ENCODE peak calls at places on chromosomes 11 and 22, in ten cellular contexts. U is astrocyte of the cerebellum; Y is transverse colon; E is lower leg skin; V is ascending aorta; A is astrocyte of the spinal cord; D is ovary; T is effector memory CD4-positive, alpha-beta T cell; O is fibroblast of pulmonary artery; B is CD4-positive, alpha-beta memory T cell. Z is an unnamed sample.

GRCh38 chr11:9092846-9093778 is 1.7 kb upstream of the SCUBE2 start:
- DNase-seq in U (no peak), Y (no peak), E (no peak), V (no peak), A (peak; percentile 6), D (no peak), T (no peak), O (peak; percentile 17), B (no peak), Z (peak; percentile 20)

GRCh38 chr11:61880454-61880853 is 10.9 kb downstream of the FADS3 start:
- DNase-seq in U (no peak), Y (no peak), E (no peak), V (no peak), A (no peak), D (no peak), T (no peak), O (no peak), B (no peak), Z (no peak)

GRCh38 chr22:28819253-28820096 is 19.1 kb upstream of the XBP1 start:
- DNase-seq in U (no peak), Y (peak; percentile 69), E (no peak), V (no peak), A (no peak), D (no peak), T (no peak), O (no peak), B (no peak), Z (no peak)

GRCh38 chr11:66365166-66365565 is 6.4 kb downstream of the SLC29A2 start:
- DNase-seq in U (no peak), Y (no peak), E (no peak), V (no peak), A (no peak), D (no peak), T (no peak), O (no peak), B (no peak), Z (no peak)

GRCh38 chr11:44366741-44367140 is 56.8 kb upstream of the ALX4 start:
- DNase-seq in U (no peak), Y (no peak), E (no peak), V (no peak), A (no peak), D (no peak), T (no peak), O (no peak), B (no peak), Z (no peak)

GRCh38 chr11:62923634-62924411 is 2.7 kb upstream of the CHRM1 start:
- DNase-seq in U (no peak), Y (no peak), E (no peak), V (no peak), A (no peak), D (no peak), T (no peak), O (no peak), B (peak; percentile 51), Z (no peak)

GRCh38 chr11:78654071-78654470 is 79.4 kb upstream of the NARS2 start:
- DNase-seq in U (peak; percentile 80), Y (no peak), E (no peak), V (no peak), A (peak; percentile 41), D (no peak), T (no peak), O (no peak), B (no peak), Z (no peak)

GRCh38 chr11:60863550-60864521 is 3.5 kb upstream of the ZP1 start:
- DNase-seq in U (no peak), Y (no peak), E (no peak), V (peak; percentile 25), A (no peak), D (no peak), T (no peak), O (no peak), B (no peak), Z (no peak)

DNA sequence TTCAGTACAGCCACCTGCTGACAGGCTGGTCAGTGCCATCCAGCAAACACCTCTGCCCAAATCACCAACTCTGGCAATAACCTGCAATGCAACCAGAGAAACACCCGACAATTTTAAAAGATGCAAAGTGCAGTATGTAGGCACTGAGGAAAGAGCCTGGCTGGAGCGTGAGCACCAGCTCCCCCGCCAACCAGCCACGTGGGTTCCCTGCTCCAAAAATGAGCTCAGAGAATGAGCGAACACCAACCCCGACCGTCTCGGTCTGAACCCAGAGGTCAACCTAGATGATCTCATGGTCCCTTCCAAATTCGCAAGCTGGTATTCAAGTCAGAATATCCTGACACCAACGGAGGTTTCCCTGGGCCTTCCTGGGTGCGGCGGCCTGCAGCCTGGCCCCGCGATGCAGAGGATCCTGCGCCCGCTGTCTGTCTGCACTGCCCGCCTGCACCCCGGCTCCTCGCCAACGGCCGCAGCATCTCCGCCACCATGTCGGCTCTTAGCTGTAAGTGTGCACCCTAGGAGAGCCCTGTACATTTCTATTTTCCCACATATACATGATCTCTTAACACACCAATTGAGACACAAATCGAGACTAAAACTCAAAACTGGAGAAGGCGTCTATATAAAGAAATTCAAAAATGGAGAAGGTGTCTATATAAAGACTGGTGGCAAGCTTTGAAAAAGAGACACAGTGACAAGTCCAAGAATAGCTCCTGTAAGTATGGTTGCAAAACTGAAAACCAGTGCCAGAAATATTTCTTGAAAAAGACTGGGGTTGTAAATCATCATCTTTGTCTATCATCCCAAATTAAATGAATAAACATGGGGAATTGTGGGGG is 22.8 kb downstream of the TMEM184B start:
- DNase-seq in U (no peak), Y (no peak), E (no peak), V (no peak), A (no peak), D (no peak), T (no peak), O (no peak), B (no peak), Z (no peak)
- H3K4me3 ChIP-seq in U (no peak overlapping the region), Y (no peak overlapping the region), E (no peak overlapping the region), V (no peak overlapping the region), A (no peak overlapping the region), D (no peak overlapping the region), T (no peak overlapping the region), O (no peak overlapping the region), B (no peak overlapping the region), Z (no peak overlapping the region)

DNA sequence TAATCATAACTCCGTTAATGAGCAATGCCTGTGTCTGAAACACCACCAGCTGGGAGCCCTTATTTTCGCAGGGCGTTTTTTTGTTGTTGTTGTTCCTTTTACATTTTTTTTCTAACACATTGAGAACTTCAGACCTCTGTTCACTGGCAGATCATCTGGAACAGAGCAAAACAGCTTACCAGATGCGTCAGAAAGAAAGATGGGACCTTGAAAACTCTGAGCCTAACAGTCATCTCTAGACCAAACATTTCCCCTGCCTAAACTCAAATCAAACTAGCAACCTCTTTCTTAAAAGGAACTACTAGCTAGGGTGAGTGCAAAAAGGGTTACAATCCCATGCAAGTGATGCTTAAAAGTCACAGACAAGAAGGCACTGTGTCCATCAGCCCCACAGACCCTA is 93.2 kb downstream of the PLEKHA7 start:
- DNase-seq in U (no peak), Y (no peak), E (no peak), V (no peak), A (no peak), D (no peak), T (no peak), O (no peak), B (no peak), Z (no peak)
- H3K4me3 ChIP-seq in U (no peak overlapping the region), Y (no peak overlapping the region), E (no peak overlapping the region), V (no peak overlapping the region), A (no peak overlapping the region), D (no peak overlapping the region), T (no peak overlapping the region), O (no peak overlapping the region), B (no peak overlapping the region), Z (no peak overlapping the region)

GRCh38 chr11:86205415-86206268 is 38.9 kb upstream of the EED start:
- DNase-seq in U (no peak), Y (no peak), E (no peak), V (no peak), A (no peak), D (no peak), T (no peak), O (no peak), B (no peak), Z (no peak)

GRCh38 chr11:86204356-86204755 is 40.2 kb upstream of the EED start:
- DNase-seq in U (no peak), Y (no peak), E (no peak), V (no peak), A (no peak), D (no peak), T (no peak), O (no peak), B (no peak), Z (no peak)

GRCh38 chr11:86201371-86201770 is 43.2 kb upstream of the EED start:
- DNase-seq in U (no peak), Y (no peak), E (no peak), V (no peak), A (no peak), D (no peak), T (no peak), O (peak; percentile 38), B (no peak), Z (no peak)

GRCh38 chr11:86198156-86198555 is 46.4 kb upstream of the EED start:
- DNase-seq in U (no peak), Y (no peak), E (no peak), V (no peak), A (no peak), D (no peak), T (no peak), O (no peak), B (no peak), Z (no peak)

GRCh38 chr11:86202013-86202336 is 42.6 kb upstream of the EED start:
- DNase-seq in U (no peak), Y (no peak), E (no peak), V (no peak), A (no peak), D (no peak), T (no peak), O (no peak), B (no peak), Z (no peak)
- H3K4me3 ChIP-seq in U (no peak overlapping the region), Y (peak overlapping the region; percentile 1), E (no peak overlapping the region), V (peak overlapping the region; percentile 36), A (peak overlapping the region; percentile 31), D (peak overlapping the region; percentile 0), T (peak overlapping the region; percentile 48), O (peak overlapping the region; percentile 33), B (peak overlapping the region; percentile 55), Z (peak overlapping the region; percentile 77)

GRCh38 chr11:45897556-45897955 is 9.5 kb downstream of the FREY1 start:
- DNase-seq in U (no peak), Y (no peak), E (no peak), V (no peak), A (no peak), D (no peak), T (no peak), O (no peak), B (no peak), Z (no peak)

GRCh38 chr11:45900916-45901617 is 6.0 kb downstream of the FREY1 start:
- DNase-seq in U (no peak), Y (no peak), E (no peak), V (no peak), A (no peak), D (peak; percentile 54), T (no peak), O (no peak), B (no peak), Z (peak; percentile 19)

GRCh38 chr11:45899448-45900174 is 7.5 kb downstream of the FREY1 start:
- DNase-seq in U (peak; percentile 59), Y (peak; percentile 75), E (peak; percentile 57), V (peak; percentile 91), A (peak; percentile 93), D (peak; percentile 93), T (peak; percentile 32), O (peak; percentile 80), B (peak; percentile 64), Z (peak; percentile 92)

GRCh38 chr11:45896392-45897068 is 10.5 kb downstream of the FREY1 start:
- DNase-seq in U (no peak), Y (no peak), E (no peak), V (no peak), A (no peak), D (no peak), T (no peak), O (no peak), B (no peak), Z (no peak)

DNA sequence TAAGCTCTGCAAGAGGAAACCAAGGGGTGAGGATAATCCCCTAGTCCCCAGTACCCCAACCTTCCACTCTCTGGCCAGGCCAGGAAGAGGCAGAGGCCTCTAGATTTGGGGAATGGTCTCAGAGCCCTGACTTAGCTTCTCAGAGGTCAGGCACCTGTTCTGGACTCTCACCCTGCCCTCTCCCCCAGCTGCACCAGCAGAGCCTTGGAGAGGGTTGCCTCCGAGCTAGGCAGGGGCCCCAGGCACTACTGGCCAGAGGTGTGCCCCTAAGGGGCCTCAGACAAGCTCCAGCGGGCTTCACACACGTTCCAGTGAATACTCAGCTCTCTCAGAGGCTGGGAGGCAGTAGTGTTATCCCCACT is 8.0 kb downstream of the FREY1 start:
- DNase-seq in U (no peak), Y (no peak), E (no peak), V (no peak), A (no peak), D (no peak), T (no peak), O (no peak), B (no peak), Z (no peak)
- H3K4me3 ChIP-seq in U (no peak overlapping the region), Y (no peak overlapping the region), E (no peak overlapping the region), V (peak overlapping the region; percentile 70), A (no peak overlapping the region), D (peak overlapping the region; percentile 38), T (no peak overlapping the region), O (no peak overlapping the region), B (no peak overlapping the region), Z (peak overlapping the region; percentile 75)